ENCODE peak calls at places on chromosome 22, in ten cellular contexts. One of them, this sample, is unnamed.
A peak's percentile ranks its signal among the peaks of the same experiment; 100 is the strongest.

GRCh38 chr22:19149047-19149883 is 827 bp downstream of the GSC2 start:
- DNase-seq in HCT116: no peak
- DNase-seq in body of pancreas: no peak
- DNase-seq in NB4: no peak
- DNase-seq in spleen: peak; percentile 76
- DNase-seq in K562: peak; percentile 75
- DNase-seq in transverse colon: no peak
- DNase-seq in tibial nerve: no peak
- DNase-seq in heart left ventricle: no peak
- DNase-seq in esophagus muscularis mucosa: no peak
- DNase-seq in this sample: no peak

GRCh38 chr22:44638966-44639739 is 62.9 kb upstream of the PRR5 start:
- DNase-seq in spleen: peak; percentile 54
- DNase-seq in heart left ventricle: no peak
- DNase-seq in NB4: no peak
- DNase-seq in tibial nerve: no peak
- DNase-seq in esophagus muscularis mucosa: peak; percentile 87
- DNase-seq in HCT116: no peak
- DNase-seq in transverse colon: no peak
- DNase-seq in body of pancreas: no peak
- DNase-seq in K562: no peak
- DNase-seq in this sample: no peak

GRCh38 chr22:36781656-36782627 is 6.0 kb upstream of the IFT27 start:
- DNase-seq in esophagus muscularis mucosa: peak; percentile 95
- DNase-seq in transverse colon: peak; percentile 88
- DNase-seq in spleen: peak; percentile 95
- DNase-seq in HCT116: peak; percentile 57
- DNase-seq in K562: peak; percentile 77
- DNase-seq in tibial nerve: peak; percentile 62
- DNase-seq in heart left ventricle: peak; percentile 71
- DNase-seq in body of pancreas: peak; percentile 81
- DNase-seq in NB4: peak; percentile 77
- DNase-seq in this sample: peak; percentile 75

GRCh38 chr22:20247010-20247505 is 21.1 kb downstream of the RTN4R start:
- DNase-seq in esophagus muscularis mucosa: no peak
- DNase-seq in heart left ventricle: no peak
- DNase-seq in K562: peak; percentile 92
- DNase-seq in transverse colon: no peak
- DNase-seq in spleen: no peak
- DNase-seq in body of pancreas: no peak
- DNase-seq in tibial nerve: no peak
- DNase-seq in HCT116: no peak
- DNase-seq in NB4: peak; percentile 64
- DNase-seq in this sample: no peak

GRCh38 chr22:49481651-49482399 is 345.8 kb downstream of the BRD1 start:
- DNase-seq in K562: no peak
- DNase-seq in NB4: no peak
- DNase-seq in esophagus muscularis mucosa: no peak
- DNase-seq in tibial nerve: no peak
- DNase-seq in heart left ventricle: no peak
- DNase-seq in spleen: no peak
- DNase-seq in HCT116: no peak
- DNase-seq in body of pancreas: no peak
- DNase-seq in transverse colon: no peak
- DNase-seq in this sample: no peak

GRCh38 chr22:34015642-34016041 is 95.4 kb upstream of the LARGE1 start:
- DNase-seq in esophagus muscularis mucosa: peak; percentile 21
- DNase-seq in heart left ventricle: no peak
- DNase-seq in body of pancreas: no peak
- DNase-seq in transverse colon: no peak
- DNase-seq in spleen: no peak
- DNase-seq in K562: no peak
- DNase-seq in NB4: no peak
- DNase-seq in HCT116: no peak
- DNase-seq in tibial nerve: no peak
- DNase-seq in this sample: no peak

GRCh38 chr22:24450600-24450999 is 23.2 kb downstream of the ADORA2A start:
- DNase-seq in body of pancreas: no peak
- DNase-seq in heart left ventricle: peak; percentile 52
- DNase-seq in NB4: no peak
- DNase-seq in HCT116: no peak
- DNase-seq in esophagus muscularis mucosa: no peak
- DNase-seq in K562: no peak
- DNase-seq in spleen: no peak
- DNase-seq in transverse colon: no peak
- DNase-seq in tibial nerve: no peak
- DNase-seq in this sample: no peak

GRCh38 chr22:17808688-17809403 is 34.6 kb upstream of the BID start:
- DNase-seq in tibial nerve: no peak
- DNase-seq in body of pancreas: no peak
- DNase-seq in K562: no peak
- DNase-seq in esophagus muscularis mucosa: no peak
- DNase-seq in heart left ventricle: no peak
- DNase-seq in NB4: no peak
- DNase-seq in transverse colon: no peak
- DNase-seq in spleen: no peak
- DNase-seq in HCT116: no peak
- DNase-seq in this sample: no peak

GRCh38 chr22:35620624-35621245 is 3.6 kb upstream of the MB start:
- DNase-seq in K562: no peak
- DNase-seq in spleen: no peak
- DNase-seq in heart left ventricle: peak; percentile 61
- DNase-seq in body of pancreas: no peak
- DNase-seq in tibial nerve: no peak
- DNase-seq in esophagus muscularis mucosa: no peak
- DNase-seq in NB4: no peak
- DNase-seq in HCT116: no peak
- DNase-seq in transverse colon: no peak
- DNase-seq in this sample: no peak

GRCh38 chr22:39221999-39222686 is 22.6 kb downstream of the PDGFB start:
- DNase-seq in NB4: no peak
- DNase-seq in body of pancreas: no peak
- DNase-seq in K562: no peak
- DNase-seq in spleen: peak; percentile 41
- DNase-seq in tibial nerve: no peak
- DNase-seq in HCT116: no peak
- DNase-seq in heart left ventricle: no peak
- DNase-seq in esophagus muscularis mucosa: no peak
- DNase-seq in transverse colon: no peak
- DNase-seq in this sample: no peak

GRCh38 chr22:39129746-39130145 is 22.7 kb downstream of the CBX7 start:
- DNase-seq in body of pancreas: no peak
- DNase-seq in tibial nerve: no peak
- DNase-seq in spleen: no peak
- DNase-seq in transverse colon: no peak
- DNase-seq in NB4: no peak
- DNase-seq in HCT116: no peak
- DNase-seq in esophagus muscularis mucosa: no peak
- DNase-seq in heart left ventricle: no peak
- DNase-seq in K562: no peak
- DNase-seq in this sample: no peak

GRCh38 chr22:38250642-38251354 is 22.0 kb downstream of the TMEM184B start:
- DNase-seq in transverse colon: no peak
- DNase-seq in body of pancreas: no peak
- DNase-seq in esophagus muscularis mucosa: no peak
- DNase-seq in tibial nerve: no peak
- DNase-seq in K562: no peak
- DNase-seq in heart left ventricle: no peak
- DNase-seq in NB4: no peak
- DNase-seq in spleen: no peak
- DNase-seq in HCT116: no peak
- DNase-seq in this sample: no peak

GRCh38 chr22:18000441-18001039 is 23.8 kb downstream of the MICAL3 start:
- DNase-seq in spleen: peak; percentile 85
- DNase-seq in heart left ventricle: no peak
- DNase-seq in K562: no peak
- DNase-seq in HCT116: no peak
- DNase-seq in tibial nerve: no peak
- DNase-seq in body of pancreas: peak; percentile 45
- DNase-seq in transverse colon: peak; percentile 36
- DNase-seq in NB4: peak; percentile 25
- DNase-seq in esophagus muscularis mucosa: no peak
- DNase-seq in this sample: no peak

GRCh38 chr22:35134637-35135036 is 68.7 kb downstream of the ISX start:
- DNase-seq in HCT116: no peak
- DNase-seq in NB4: no peak
- DNase-seq in transverse colon: peak; percentile 87
- DNase-seq in heart left ventricle: no peak
- DNase-seq in spleen: no peak
- DNase-seq in tibial nerve: no peak
- DNase-seq in K562: peak; percentile 54
- DNase-seq in body of pancreas: no peak
- DNase-seq in esophagus muscularis mucosa: no peak
- DNase-seq in this sample: no peak

GRCh38 chr22:39486951-39487825 is 14.9 kb upstream of the MIEF1 start:
- DNase-seq in transverse colon: no peak
- DNase-seq in spleen: no peak
- DNase-seq in HCT116: no peak
- DNase-seq in body of pancreas: no peak
- DNase-seq in K562: peak; percentile 57
- DNase-seq in tibial nerve: no peak
- DNase-seq in NB4: no peak
- DNase-seq in heart left ventricle: no peak
- DNase-seq in esophagus muscularis mucosa: no peak
- DNase-seq in this sample: no peak

GRCh38 chr22:19213496-19214473 is 35.2 kb upstream of the SLC25A1 start:
- DNase-seq in tibial nerve: no peak
- DNase-seq in heart left ventricle: no peak
- DNase-seq in NB4: no peak
- DNase-seq in body of pancreas: no peak
- DNase-seq in spleen: no peak
- DNase-seq in HCT116: no peak
- DNase-seq in transverse colon: no peak
- DNase-seq in K562: no peak
- DNase-seq in esophagus muscularis mucosa: no peak
- DNase-seq in this sample: no peak

GRCh38 chr22:21455334-21456089 is 11.7 kb upstream of the TMEM191C start:
- DNase-seq in K562: no peak
- DNase-seq in tibial nerve: peak; percentile 5
- DNase-seq in heart left ventricle: no peak
- DNase-seq in HCT116: no peak
- DNase-seq in esophagus muscularis mucosa: no peak
- DNase-seq in transverse colon: no peak
- DNase-seq in body of pancreas: no peak
- DNase-seq in spleen: peak; percentile 63
- DNase-seq in NB4: no peak
- DNase-seq in this sample: no peak

DNA sequence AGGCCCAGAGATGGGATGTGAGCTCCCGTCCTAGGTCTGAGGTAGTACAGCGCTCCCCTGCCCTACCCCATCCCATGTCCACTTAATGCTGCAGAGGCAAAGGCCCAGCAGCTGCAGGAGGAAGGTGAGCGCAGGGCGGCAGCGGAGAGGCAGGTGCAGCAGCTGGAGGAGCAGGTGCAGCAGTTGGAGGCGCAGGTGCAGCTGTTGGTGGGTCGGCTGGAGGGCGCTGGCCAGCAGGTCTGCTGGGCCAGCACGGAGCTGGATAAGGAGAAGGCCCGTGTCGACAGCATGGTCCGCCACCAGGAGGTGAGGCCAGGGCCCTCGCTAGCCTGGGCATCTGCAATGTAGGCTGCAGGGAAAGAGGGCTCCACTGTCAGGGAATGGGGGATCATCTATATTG is 15.2 kb downstream of the CCDC157 start:
- DNase-seq in NB4: no peak
- DNase-seq in transverse colon: no peak
- DNase-seq in HCT116: no peak
- DNase-seq in spleen: no peak
- DNase-seq in K562: no peak
- DNase-seq in body of pancreas: no peak
- DNase-seq in heart left ventricle: no peak
- DNase-seq in esophagus muscularis mucosa: no peak
- DNase-seq in tibial nerve: no peak
- DNase-seq in this sample: no peak
- TF ChIP-seq POLR2A in NB4: no peak
- TF ChIP-seq POLR2A in transverse colon: no peak
- TF ChIP-seq POLR2A in HCT116: no peak
- TF ChIP-seq POLR2A in spleen: no peak
- TF ChIP-seq POLR2A in K562: no peak
- TF ChIP-seq POLR2A in body of pancreas: no peak
- TF ChIP-seq POLR2A in heart left ventricle: no peak
- TF ChIP-seq POLR2A in esophagus muscularis mucosa: no peak
- TF ChIP-seq POLR2A in tibial nerve: no peak
- TF ChIP-seq POLR2A in this sample: no peak

GRCh38 chr22:41561335-41561734 is 525 bp downstream of the CSDC2 start:
- DNase-seq in transverse colon: no peak
- DNase-seq in esophagus muscularis mucosa: no peak
- DNase-seq in K562: no peak
- DNase-seq in heart left ventricle: no peak
- DNase-seq in NB4: no peak
- DNase-seq in body of pancreas: peak; percentile 38
- DNase-seq in HCT116: no peak
- DNase-seq in spleen: no peak
- DNase-seq in tibial nerve: no peak
- DNase-seq in this sample: no peak
- H3K4me3 ChIP-seq in transverse colon: peak overlapping the region; percentile 26
- H3K4me3 ChIP-seq in esophagus muscularis mucosa: peak overlapping the region; percentile 47
- H3K4me3 ChIP-seq in K562: no peak overlapping the region
- H3K4me3 ChIP-seq in heart left ventricle: peak overlapping the region; percentile 64
- H3K4me3 ChIP-seq in NB4: no peak overlapping the region
- H3K4me3 ChIP-seq in body of pancreas: no peak overlapping the region
- H3K4me3 ChIP-seq in HCT116: no peak overlapping the region
- H3K4me3 ChIP-seq in spleen: no peak overlapping the region
- H3K4me3 ChIP-seq in tibial nerve: peak overlapping the region; percentile 6
- H3K4me3 ChIP-seq in this sample: peak overlapping the region; percentile 32

DNA sequence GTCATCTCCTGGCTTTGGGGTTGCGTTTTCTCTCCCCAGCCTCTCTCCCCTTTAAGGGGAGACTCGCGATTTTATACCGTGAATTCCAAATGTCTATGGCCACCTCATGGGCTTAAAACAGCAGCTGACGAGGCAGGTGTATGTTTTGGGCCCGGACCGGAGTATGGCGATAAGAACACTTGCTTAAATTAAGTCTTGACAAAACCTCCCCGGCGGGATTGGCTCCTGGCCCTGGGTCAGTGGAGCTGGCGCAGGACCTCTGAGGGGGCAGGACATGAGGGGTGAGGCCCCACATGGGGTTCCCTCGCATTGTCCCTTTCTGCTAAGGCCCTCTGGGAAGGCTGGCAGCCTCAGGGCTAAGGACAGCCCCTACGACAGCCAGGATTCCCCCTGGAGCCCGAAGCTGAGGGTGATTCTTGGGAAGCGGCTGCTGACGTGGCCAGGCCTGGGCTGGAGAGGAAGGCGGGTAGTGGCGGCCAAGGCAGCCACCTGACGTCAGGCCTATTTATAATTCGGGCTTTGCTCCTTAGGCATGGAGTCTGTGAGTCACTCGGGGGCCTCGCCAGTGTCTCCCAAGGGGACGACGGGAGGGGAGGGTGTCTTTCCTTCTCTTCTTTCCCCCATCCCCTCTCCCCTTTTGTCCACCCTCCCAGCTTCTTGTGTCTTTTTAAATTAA is 12.7 kb downstream of the MYO18B start:
- DNase-seq in spleen: no peak
- DNase-seq in transverse colon: peak; percentile 38
- DNase-seq in esophagus muscularis mucosa: no peak
- DNase-seq in K562: no peak
- DNase-seq in heart left ventricle: peak; percentile 91
- DNase-seq in body of pancreas: peak; percentile 14
- DNase-seq in NB4: no peak
- DNase-seq in tibial nerve: no peak
- DNase-seq in HCT116: no peak
- DNase-seq in this sample: peak; percentile 60
- TF ChIP-seq POLR2A in spleen: no peak
- TF ChIP-seq POLR2A in transverse colon: no peak
- TF ChIP-seq POLR2A in esophagus muscularis mucosa: no peak
- TF ChIP-seq POLR2A in K562: no peak
- TF ChIP-seq POLR2A in heart left ventricle: no peak
- TF ChIP-seq POLR2A in body of pancreas: no peak
- TF ChIP-seq POLR2A in NB4: no peak
- TF ChIP-seq POLR2A in tibial nerve: no peak
- TF ChIP-seq POLR2A in HCT116: no peak
- TF ChIP-seq POLR2A in this sample: no peak

GRCh38 chr22:22934543-22935055 is 47.0 kb downstream of the IGLL5 start:
- DNase-seq in spleen: peak; percentile 74
- DNase-seq in K562: peak; percentile 58
- DNase-seq in body of pancreas: no peak
- DNase-seq in heart left ventricle: no peak
- DNase-seq in HCT116: no peak
- DNase-seq in transverse colon: no peak
- DNase-seq in NB4: no peak
- DNase-seq in esophagus muscularis mucosa: no peak
- DNase-seq in tibial nerve: no peak
- DNase-seq in this sample: no peak
- H3K4me3 ChIP-seq in spleen: no peak overlapping the region
- H3K4me3 ChIP-seq in K562: no peak overlapping the region
- H3K4me3 ChIP-seq in body of pancreas: no peak overlapping the region
- H3K4me3 ChIP-seq in heart left ventricle: no peak overlapping the region
- H3K4me3 ChIP-seq in HCT116: no peak overlapping the region
- H3K4me3 ChIP-seq in transverse colon: no peak overlapping the region
- H3K4me3 ChIP-seq in NB4: no peak overlapping the region
- H3K4me3 ChIP-seq in esophagus muscularis mucosa: no peak overlapping the region
- H3K4me3 ChIP-seq in tibial nerve: no peak overlapping the region
- H3K4me3 ChIP-seq in this sample: no peak overlapping the region